ENCODE peak calls at places on chromosomes 3 and 15, in nine cellular contexts. J is H4; S is activated gamma-delta T cell treated with Interleukin-2 at 50 U/mL for 16 hours; I is activated CD4-positive, alpha-beta T cell treated with anti-CD3 and anti-CD28 coated beads for 24 hours; E is RPMI8226; O is C1 segment of cervical spinal cord; B is BJ; X is NCI-H2081; K is LNCaP clone FGC. D is an unnamed sample.

GRCh38 chr15:57092252-57092651 is 173.8 kb downstream of the TCF12 start:
- DNase-seq in J (no peak), S (no peak), I (no peak), E (no peak), O (no peak), B (no peak), X (no peak), K (no peak), D (no peak)

GRCh38 chr15:64131547-64131946 is 20.0 kb upstream of the SNX22 start:
- DNase-seq in J (no peak), S (no peak), I (no peak), E (no peak), O (no peak), B (no peak), X (no peak), K (no peak), D (no peak)

GRCh38 chr3:10354373-10355015 is 33.6 kb upstream of the SEC13 start:
- DNase-seq in J (no peak), S (no peak), I (no peak), E (no peak), O (no peak), B (no peak), X (no peak), K (no peak), D (no peak)

GRCh38 chr3:77380141-77380540 is 340.2 kb downstream of the ROBO2 start:
- DNase-seq in J (no peak), S (no peak), I (no peak), E (no peak), O (no peak), B (no peak), X (no peak), K (no peak), D (no peak)

GRCh38 chr15:47376190-47376589 is 341.1 kb upstream of the SEMA6D start:
- DNase-seq in J (no peak), S (no peak), I (no peak), E (peak; percentile 37), O (no peak), B (no peak), X (no peak), K (no peak), D (no peak)

GRCh38 chr3:172375206-172375850 is 72.9 kb downstream of the GHSR start:
- DNase-seq in J (no peak), S (no peak), I (no peak), E (no peak), O (no peak), B (no peak), X (no peak), K (no peak), D (no peak)

GRCh38 chr3:111617912-111618601 is 22.9 kb upstream of the ZBED2 start:
- DNase-seq in J (no peak), S (no peak), I (no peak), E (no peak), O (no peak), B (no peak), X (no peak), K (no peak), D (no peak)

GRCh38 chr3:9503283-9503682 is 50.3 kb downstream of the LHFPL4 start:
- DNase-seq in J (peak; percentile 50), S (peak; percentile 65), I (peak; percentile 69), E (peak; percentile 75), O (peak; percentile 16), B (no peak), X (peak; percentile 69), K (no peak), D (peak; percentile 15)

GRCh38 chr3:59451041-59451763 is 401.4 kb upstream of the CFAP20DC start:
- DNase-seq in J (peak; percentile 50), S (peak; percentile 55), I (no peak), E (peak; percentile 47), O (no peak), B (no peak), X (no peak), K (no peak), D (no peak)

GRCh38 chr3:107117922-107118576 is 259.2 kb upstream of the CCDC54 start:
- DNase-seq in J (peak; percentile 68), S (no peak), I (no peak), E (peak; percentile 59), O (peak; percentile 16), B (peak; percentile 5), X (peak; percentile 42), K (peak; percentile 25), D (peak; percentile 56)

GRCh38 chr15:40092416-40093223 is 16.1 kb downstream of the BMF start:
- DNase-seq in J (peak; percentile 96), S (no peak), I (no peak), E (no peak), O (no peak), B (peak; percentile 91), X (peak; percentile 59), K (no peak), D (peak; percentile 93)

GRCh38 chr15:76930831-76931396 is 635 bp upstream of the RCN2 start:
- DNase-seq in J (no peak), S (no peak), I (no peak), E (no peak), O (no peak), B (no peak), X (no peak), K (no peak), D (no peak)

GRCh38 chr3:148932976-148933375 is 58.4 kb upstream of the GYG1 start:
- DNase-seq in J (no peak), S (no peak), I (no peak), E (no peak), O (no peak), B (no peak), X (no peak), K (no peak), D (no peak)

GRCh38 chr3:161217496-161217895 is 3.6 kb upstream of the NMD3 start:
- DNase-seq in J (peak; percentile 45), S (no peak), I (no peak), E (no peak), O (no peak), B (no peak), X (no peak), K (no peak), D (peak; percentile 22)

GRCh38 chr3:107892960-107893359 is 197.9 kb downstream of the CD47 start:
- DNase-seq in J (no peak), S (no peak), I (no peak), E (no peak), O (no peak), B (no peak), X (no peak), K (no peak), D (no peak)

GRCh38 chr15:77421370-77421700 is 647 bp downstream of the HMG20A start:
- DNase-seq in J (no peak), S (no peak), I (no peak), E (peak; percentile 71), O (no peak), B (no peak), X (no peak), K (no peak), D (no peak)

GRCh38 chr3:127390365-127391025 is 102.6 kb upstream of the PRR20G start:
- DNase-seq in J (no peak), S (no peak), I (no peak), E (no peak), O (no peak), B (no peak), X (no peak), K (no peak), D (no peak)

GRCh38 chr3:163129287-163129686 is 1632.7 kb downstream of the OTOL1 start:
- DNase-seq in J (no peak), S (no peak), I (no peak), E (no peak), O (no peak), B (no peak), X (no peak), K (no peak), D (no peak)

GRCh38 chr15:63899193-63899592 is 65.4 kb upstream of the HERC1 start:
- DNase-seq in J (no peak), S (no peak), I (no peak), E (no peak), O (no peak), B (no peak), X (no peak), K (no peak), D (no peak)

GRCh38 chr3:14329116-14329830 is 73.1 kb upstream of the SLC6A6 start:
- DNase-seq in J (peak; percentile 49), S (no peak), I (no peak), E (peak; percentile 75), O (no peak), B (no peak), X (peak; percentile 50), K (no peak), D (peak; percentile 6)

GRCh38 chr3:110886514-110886913 is 185.1 kb upstream of the NECTIN3 start:
- DNase-seq in J (no peak), S (no peak), I (no peak), E (no peak), O (no peak), B (no peak), X (no peak), K (no peak), D (no peak)

GRCh38 chr3:166818464-166818863 is 561.6 kb downstream of the ZBBX start:
- DNase-seq in J (no peak), S (no peak), I (no peak), E (no peak), O (no peak), B (no peak), X (no peak), K (no peak), D (no peak)

GRCh38 chr3:182668974-182669373 is 124.3 kb upstream of the ATP11B start:
- DNase-seq in J (no peak), S (no peak), I (no peak), E (no peak), O (no peak), B (no peak), X (no peak), K (no peak), D (no peak)

GRCh38 chr3:2206536-2206935 is 107.9 kb downstream of the CNTN4 start:
- DNase-seq in J (no peak), S (no peak), I (no peak), E (no peak), O (no peak), B (no peak), X (no peak), K (no peak), D (no peak)

GRCh38 chr15:59199775-59200465 is 6.7 kb upstream of the LDHAL6B start:
- DNase-seq in J (peak; percentile 34), S (no peak), I (no peak), E (no peak), O (no peak), B (peak; percentile 51), X (no peak), K (no peak), D (peak; percentile 44)

GRCh38 chr3:76203578-76203977 is 418.2 kb upstream of the ZNF717 start:
- DNase-seq in J (peak; percentile 11), S (no peak), I (no peak), E (no peak), O (no peak), B (no peak), X (no peak), K (no peak), D (no peak)

GRCh38 chr3:50571486-50571885 is 2.2 kb downstream of the HEMK1 start:
- DNase-seq in J (no peak), S (no peak), I (no peak), E (no peak), O (no peak), B (no peak), X (no peak), K (no peak), D (no peak)

GRCh38 chr3:109460961-109461360 is 123.6 kb upstream of the DPPA4 start:
- DNase-seq in J (no peak), S (no peak), I (no peak), E (no peak), O (no peak), B (no peak), X (no peak), K (no peak), D (no peak)

GRCh38 chr15:62445244-62445643 is 280.2 kb upstream of the C2CD4B start:
- DNase-seq in J (no peak), S (no peak), I (no peak), E (no peak), O (no peak), B (no peak), X (no peak), K (no peak), D (no peak)

GRCh38 chr3:78900879-78901278 is 866.9 kb downstream of the ROBO1 start:
- DNase-seq in J (no peak), S (no peak), I (no peak), E (no peak), O (no peak), B (no peak), X (no peak), K (no peak), D (no peak)

GRCh38 chr3:175274056-175274455 is 414.9 kb downstream of the NAALADL2 start:
- DNase-seq in J (no peak), S (no peak), I (no peak), E (no peak), O (no peak), B (no peak), X (peak; percentile 57), K (no peak), D (no peak)